ENCODE peak calls at places on chromosomes 3 and 15, in four cellular contexts. G, I, L and W are unnamed samples.
A peak's percentile ranks its signal among the peaks of the same experiment; 100 is the strongest.

GRCh38 chr15:68230157-68231100 is 901 bp upstream of the CLN6 start:
- DNase-seq in L (no peak), G (peak; percentile 41), I (peak; percentile 31), W (peak; percentile 37)

GRCh38 chr3:101803152-101803782 is 24.3 kb downstream of the NXPE3 start:
- DNase-seq in L (no peak), G (peak; percentile 28), I (peak; percentile 68), W (peak; percentile 89)

GRCh38 chr3:141379250-141379872 is 11.1 kb downstream of the ZBTB38 start:
- DNase-seq in L (no peak), G (no peak), I (peak; percentile 67), W (peak; percentile 59)

GRCh38 chr3:14225421-14225820 is 46.8 kb downstream of the LSM3 start:
- DNase-seq in I (no peak), L (no peak), G (no peak), W (peak; percentile 27)

GRCh38 chr3:127081001-127081720 is 98.2 kb downstream of the PLXNA1 start:
- DNase-seq in L (no peak), I (peak; percentile 30), G (no peak), W (no peak)

GRCh38 chr3:172261053-172261452 is 187.2 kb downstream of the GHSR start:
- DNase-seq in L (no peak), I (no peak), G (no peak), W (no peak)

GRCh38 chr3:112306825-112307224 is 12.8 kb upstream of the SLC9C1 start:
- DNase-seq in L (no peak), I (no peak), G (no peak), W (no peak)

GRCh38 chr3:113668015-113668414 is 28.4 kb downstream of the USF3 start:
- DNase-seq in I (no peak), G (no peak), L (no peak), W (no peak)

GRCh38 chr3:120177151-120177550 is 82.9 kb upstream of the GSK3B start:
- DNase-seq in L (no peak), G (no peak), I (no peak), W (no peak)

GRCh38 chr3:94226058-94226457 is 163.2 kb downstream of the NSUN3 start:
- DNase-seq in G (no peak), I (no peak), L (no peak), W (no peak)

GRCh38 chr3:99246010-99246654 is 344.6 kb upstream of the DCBLD2 start:
- DNase-seq in G (no peak), I (no peak), L (no peak), W (no peak)

GRCh38 chr15:24269166-24269571 is 406.4 kb upstream of the NPAP1 start:
- DNase-seq in I (no peak), G (no peak), L (no peak), W (no peak)

GRCh38 chr3:123546133-123546755 is 38.6 kb downstream of the HACD2 start:
- DNase-seq in I (no peak), G (no peak), L (no peak), W (no peak)

GRCh38 chr3:52820741-52821140 is 9.7 kb downstream of the ITIH4 start:
- DNase-seq in L (no peak), I (no peak), G (no peak), W (peak; percentile 52)

GRCh38 chr3:72829701-72830100 is 18.5 kb downstream of the SHQ1 start:
- DNase-seq in G (no peak), I (no peak), L (no peak), W (no peak)

GRCh38 chr3:148866261-148866660 is 1.2 kb downstream of the CPA3 start:
- DNase-seq in G (no peak), L (no peak), I (no peak), W (no peak)

GRCh38 chr3:94520364-94520763 is 457.5 kb downstream of the NSUN3 start:
- DNase-seq in I (no peak), L (no peak), G (no peak), W (no peak)

GRCh38 chr3:156769661-156770654 is 56.2 kb upstream of the LEKR1 start:
- DNase-seq in G (no peak), I (no peak), L (no peak), W (no peak)

GRCh38 chr15:70083946-70084345 is 13.8 kb downstream of the TLE3 start:
- DNase-seq in L (no peak), G (no peak), I (no peak), W (peak; percentile 67)

GRCh38 chr3:45677045-45677436 is 12.2 kb upstream of the SACM1L start:
- DNase-seq in I (peak; percentile 79), L (no peak), G (no peak), W (no peak)

GRCh38 chr15:48266029-48266428 is 59.9 kb downstream of the SLC12A1 start:
- DNase-seq in I (no peak), G (no peak), L (no peak), W (no peak)

GRCh38 chr3:176505878-176506621 is 691.2 kb downstream of the TBL1XR1 start:
- DNase-seq in L (no peak), I (no peak), G (no peak), W (peak; percentile 4)

GRCh38 chr3:99159220-99159762 is 257.8 kb upstream of the DCBLD2 start:
- DNase-seq in G (no peak), I (no peak), L (no peak), W (no peak)